ENCODE peak calls at places on chromosomes 16 and 17, in four cellular contexts. H is HEK293T, J is K562, D is HepG2. X is an unnamed sample.

GRCh38 chr17:50798424-50799344 is 31.4 kb upstream of the ANKRD40CL start:
- DNase-seq in D (no peak), J (no peak), H (no peak), X (no peak)

GRCh38 chr17:62906881-62907280 is 59.2 kb upstream of the TANC2 start:
- DNase-seq in D (no peak), J (no peak), H (no peak), X (no peak)

GRCh38 chr17:35709874-35710273 is 21.6 kb upstream of the RASL10B start:
- DNase-seq in J (no peak), D (no peak), H (no peak), X (no peak)

GRCh38 chr17:28514571-28515002 is 8.4 kb downstream of the FOXN1 start:
- DNase-seq in J (peak), D (no peak), H (no peak), X (no peak)

GRCh38 chr16:54939537-54940278 is 9.0 kb downstream of the IRX5 start:
- DNase-seq in D (no peak), J (peak), H (no peak), X (no peak)

GRCh38 chr16:3637371-3637923 is 17.0 kb upstream of the DNASE1 start:
- DNase-seq in D (peak), J (no peak), H (no peak), X (no peak)

GRCh38 chr17:550041-550398 is 164.6 kb downstream of the VPS53 start:
- DNase-seq in H (no peak), D (no peak), J (no peak), X (no peak)

GRCh38 chr16:27596411-27596810 is 46.5 kb downstream of the KATNIP start:
- DNase-seq in H (no peak), D (no peak), J (no peak), X (no peak)

GRCh38 chr17:18008496-18009268 is 30.3 kb downstream of the ATPAF2 start:
- DNase-seq in D (no peak), H (no peak), J (no peak), X (no peak)

GRCh38 chr16:53822936-53823529 is 119.1 kb downstream of the FTO start:
- DNase-seq in D (no peak), H (no peak), J (no peak), X (peak)

GRCh38 chr17:58755577-58756245 is at the start of gene PPM1E:
- DNase-seq in D (peak), J (peak), H (peak), X (no peak)

GRCh38 chr16:4608704-4608980 is 6.0 kb downstream of the UBALD1 start:
- DNase-seq in J (peak), H (no peak), D (no peak), X (no peak)

GRCh38 chr16:4032768-4033167 is 83.5 kb downstream of the ADCY9 start:
- DNase-seq in J (no peak), D (no peak), H (no peak), X (no peak)

GRCh38 chr16:6189216-6189615 is 1091.6 kb upstream of the EEF2KMT start:
- DNase-seq in H (no peak), J (no peak), D (no peak), X (no peak)

GRCh38 chr17:79831367-79832210 is 7.7 kb downstream of the CBX4 start:
- DNase-seq in J (peak), D (peak), H (no peak), X (no peak)

GRCh38 chr17:15981646-15982580 is 17.6 kb downstream of the ZSWIM7 start:
- DNase-seq in D (no peak), H (no peak), J (peak), X (no peak)

GRCh38 chr17:50806141-50806643 is 29.2 kb upstream of the WFIKKN2 start:
- DNase-seq in H (no peak), J (no peak), D (peak), X (no peak)

GRCh38 chr16:80231888-80232287 is 308.9 kb upstream of the DYNLRB2 start:
- DNase-seq in J (no peak), H (no peak), D (peak), X (peak)
- TF ChIP-seq FOXK2 in J (no peak), H (no peak), D (no peak), X (no peak)

DNA sequence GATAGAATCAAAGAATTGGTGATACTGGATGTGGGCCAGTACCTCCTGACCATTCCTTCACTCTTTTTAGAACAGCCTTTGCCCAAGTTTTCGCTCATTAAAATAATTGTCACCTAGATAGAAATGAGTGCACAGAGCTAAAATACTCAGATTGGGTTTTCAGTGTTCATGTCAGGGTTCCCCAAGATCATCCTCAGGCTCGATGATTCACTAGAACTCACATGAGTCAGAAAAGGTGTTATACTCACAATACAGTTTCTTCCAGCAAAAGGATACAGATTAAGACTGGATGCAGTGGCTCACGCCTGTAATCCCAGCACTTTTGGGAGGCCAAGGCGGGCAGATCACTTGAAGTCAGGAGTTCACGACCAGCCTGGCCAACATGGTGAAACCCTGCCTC is 19.9 kb downstream of the ERCC4 start:
- DNase-seq in J (no peak), D (no peak), H (no peak), X (no peak)
- TF ChIP-seq FOXK2 in J (no peak), D (no peak), H (no peak), X (no peak)

GRCh38 chr16:70688266-70688742 is 2.5 kb upstream of the MTSS2 start:
- DNase-seq in H (no peak), D (no peak), J (no peak), X (no peak)
- TF ChIP-seq FOXK2 in H (no peak), D (no peak), J (no peak), X (no peak)

GRCh38 chr16:515175-515962 is 12.1 kb upstream of the CAPN15 start:
- DNase-seq in J (no peak), H (no peak), D (no peak), X (no peak)
- TF ChIP-seq FOXK2 in J (no peak), H (no peak), D (no peak), X (no peak)

DNA sequence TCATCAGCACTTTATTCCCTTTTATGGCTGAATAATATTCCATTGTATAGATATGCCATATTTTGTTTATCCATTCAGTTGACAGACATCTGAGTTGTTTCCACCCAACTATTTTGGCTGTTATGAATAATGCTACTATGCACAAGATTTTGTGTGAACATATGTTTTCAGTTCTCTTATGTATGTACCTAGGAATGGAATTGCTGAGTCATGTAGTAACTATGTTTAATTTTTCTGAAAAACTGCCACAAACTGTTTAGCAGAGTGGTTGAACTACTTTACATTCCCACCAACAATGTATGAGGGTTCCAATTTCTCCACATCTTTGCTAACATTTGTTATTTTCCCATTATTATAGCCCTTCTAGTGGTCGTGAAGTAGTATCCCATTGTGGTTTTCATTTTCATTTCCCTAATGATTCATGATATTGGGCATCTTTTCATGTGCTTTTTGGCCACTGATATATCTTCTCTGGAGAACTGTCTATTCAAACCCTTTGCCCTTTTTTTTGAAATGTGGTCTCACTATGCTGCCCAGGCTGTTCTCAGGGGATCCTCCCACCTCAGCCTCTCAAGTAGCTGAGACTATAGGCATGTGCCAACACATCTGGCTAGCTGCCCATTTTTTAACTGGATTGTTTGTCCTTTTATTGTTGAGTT is 26.3 kb downstream of the SMURF2 start:
- DNase-seq in D (no peak), H (no peak), J (no peak), X (peak)
- TF ChIP-seq FOXK2 in D (no peak), H (no peak), J (no peak), X (no peak)

GRCh38 chr16:14015017-14015416 is 56.1 kb upstream of the MRTFB start:
- DNase-seq in H (no peak), D (no peak), J (no peak), X (no peak)
- TF ChIP-seq FOXK2 in H (no peak), D (no peak), J (no peak), X (no peak)

DNA sequence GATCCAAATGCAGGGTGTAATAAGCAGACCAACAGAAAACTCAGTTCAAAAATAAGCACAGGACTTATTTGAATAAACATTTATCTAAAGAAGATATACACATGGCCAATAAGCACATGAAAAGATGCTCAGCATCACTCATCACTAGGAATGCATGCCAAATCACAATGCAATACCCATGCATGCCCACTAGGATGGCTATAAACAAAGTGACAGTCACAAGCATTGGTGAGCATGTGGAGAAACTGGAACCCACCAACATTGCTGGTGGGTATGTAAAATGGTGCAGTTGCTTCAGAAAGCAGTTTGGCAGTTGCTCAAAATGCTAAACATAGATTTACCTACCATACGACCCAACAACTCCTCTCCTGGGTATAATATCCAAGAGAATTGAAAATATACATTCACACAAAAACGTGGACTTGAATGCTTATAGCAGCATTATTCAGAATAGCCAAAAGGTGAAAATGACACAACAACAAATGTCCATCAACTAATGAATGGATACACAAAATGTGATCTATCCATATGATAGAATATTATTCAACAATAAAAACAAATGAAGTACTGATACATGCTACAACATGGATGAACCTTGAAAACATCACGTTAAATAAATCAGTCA is 20.1 kb downstream of the UBE2O start:
- DNase-seq in H (no peak), D (peak), J (no peak), X (no peak)
- TF ChIP-seq FOXK2 in H (no peak), D (no peak), J (no peak), X (no peak)

X was measured in GM12878.